ENCODE peak calls at places on chromosomes 6 and 20, in four cellular contexts. R is H9, W is IMR-90, T is neuronal stem cell. Y is an unnamed sample.

GRCh38 chr6:27161946-27162603 is 85.4 kb upstream of the PRSS16 start:
- DNase-seq in R (no peak), W (peak; percentile 81), T (no peak), Y (peak; percentile 88)

GRCh38 chr20:36482044-36482473 is 59.3 kb upstream of the MYL9 start:
- DNase-seq in R (no peak), W (no peak), T (no peak), Y (no peak)

GRCh38 chr6:38058022-38058421 is 238.5 kb downstream of the ZFAND3 start:
- DNase-seq in R (no peak), W (peak; percentile 78), T (no peak), Y (no peak)

GRCh38 chr20:50728981-50729874 is 2.2 kb upstream of the PARD6B start:
- DNase-seq in R (peak; percentile 31), W (no peak), T (no peak), Y (no peak)

GRCh38 chr6:157563611-157564284 is 182.8 kb downstream of the ZDHHC14 start:
- DNase-seq in R (no peak), W (no peak), T (no peak), Y (no peak)

GRCh38 chr20:52340036-52340634 is 148.6 kb upstream of the ZFP64 start:
- DNase-seq in R (no peak), W (no peak), T (no peak), Y (no peak)

GRCh38 chr6:14876778-14877613 is 368.9 kb upstream of the JARID2 start:
- DNase-seq in R (no peak), W (peak; percentile 94), T (no peak), Y (peak; percentile 47)

GRCh38 chr6:9086331-9086730 is 651.0 kb upstream of the SLC35B3 start:
- DNase-seq in R (no peak), W (no peak), T (no peak), Y (no peak)

GRCh38 chr6:163764565-163764964 is 350.0 kb downstream of the QKI start:
- DNase-seq in R (no peak), W (peak; percentile 34), T (no peak), Y (no peak)

DNA sequence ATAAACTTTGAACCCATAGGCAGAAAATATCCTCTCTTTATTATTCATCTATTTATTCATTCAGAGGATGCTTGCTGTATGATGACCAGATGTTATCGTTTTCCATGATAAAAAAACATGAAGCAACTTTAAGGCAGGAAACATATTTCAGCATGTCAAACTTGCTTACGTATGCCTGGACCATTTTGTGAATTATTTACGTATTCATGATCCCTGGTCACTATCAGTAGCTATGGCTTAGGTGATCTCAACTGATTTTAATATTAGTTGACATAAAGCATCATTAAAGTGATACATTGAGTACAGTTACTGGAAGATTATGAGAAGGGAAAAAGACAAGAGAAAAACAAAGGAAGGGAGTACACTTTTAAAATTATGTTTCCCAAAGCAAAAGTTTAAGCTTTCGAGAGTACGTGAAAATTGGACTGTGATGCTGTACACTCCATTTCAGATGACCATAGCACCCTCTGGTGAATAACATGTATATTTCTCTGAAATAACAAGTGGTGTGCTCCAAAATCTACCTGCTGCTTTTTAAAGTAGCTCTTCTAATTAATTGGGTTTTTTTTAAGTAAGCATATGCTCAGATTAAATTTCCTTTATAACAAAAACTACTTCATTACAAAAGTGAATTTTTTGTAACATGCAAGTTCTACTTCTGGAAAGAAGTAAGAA is 215.1 kb upstream of the HSF2 start:
- DNase-seq in R (no peak), W (peak; percentile 47), T (no peak), Y (peak; percentile 50)
- H3K4me2 ChIP-seq in R (no peak overlapping the region), W (peak overlapping the region; percentile 36), T (no peak overlapping the region), Y (no peak overlapping the region)

DNA sequence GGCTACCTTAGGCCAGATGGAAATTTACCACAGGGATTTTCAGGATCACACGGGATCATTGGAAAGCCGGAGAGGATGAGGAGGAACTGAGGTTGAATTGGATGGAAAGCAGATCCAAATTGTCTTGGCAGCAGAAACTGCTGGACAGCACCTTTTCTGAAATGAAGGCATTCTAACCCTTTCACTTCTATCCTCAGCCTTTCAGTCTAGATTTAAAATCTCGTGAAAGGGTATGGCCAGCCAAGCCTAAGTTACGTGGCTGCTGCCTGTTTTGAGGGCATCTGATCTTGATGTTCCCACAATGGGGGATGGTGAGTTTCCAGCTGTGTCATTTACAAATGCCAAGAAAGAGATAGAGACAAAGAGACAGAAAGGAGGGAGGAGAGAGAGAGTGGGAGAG is 358.2 kb downstream of the KIF16B start:
- DNase-seq in R (no peak), W (no peak), T (no peak), Y (no peak)
- H4K91ac ChIP-seq in R (no peak overlapping the region), W (no peak overlapping the region), T (no peak overlapping the region), Y (no peak overlapping the region)

DNA sequence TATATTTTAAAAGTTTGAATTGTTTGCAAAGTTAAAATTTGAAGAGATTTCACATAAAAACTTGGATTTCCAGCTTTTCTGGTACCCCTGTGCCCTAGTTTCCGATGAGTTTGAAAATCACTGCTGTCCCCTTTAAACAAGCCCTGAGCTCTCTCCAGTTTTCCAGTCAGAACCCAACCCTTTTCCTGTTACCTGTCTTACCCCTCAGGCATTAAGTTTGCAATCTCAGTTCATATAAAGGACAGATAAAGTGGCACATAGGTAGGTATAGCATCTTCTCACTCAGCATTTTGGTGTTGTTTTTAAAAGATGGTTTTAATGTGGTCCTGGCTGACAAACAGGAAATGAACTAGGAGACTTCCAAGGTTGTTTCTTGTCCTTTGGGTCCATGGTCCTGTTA is 82.8 kb downstream of the JAG1 start:
- DNase-seq in R (no peak), W (no peak), T (no peak), Y (no peak)
- H3K4me2 ChIP-seq in R (no peak overlapping the region), W (no peak overlapping the region), T (no peak overlapping the region), Y (no peak overlapping the region)

GRCh38 chr20:32761831-32762753 is at the start of gene DNMT3B:
- DNase-seq in R (peak; percentile 97), W (peak; percentile 73), T (peak; percentile 91), Y (peak; percentile 67)

GRCh38 chr20:32764000-32764960 is 2.1 kb downstream of the DNMT3B start:
- DNase-seq in R (peak; percentile 92), W (no peak), T (no peak), Y (no peak)

GRCh38 chr20:32761417-32761830 is 761 bp upstream of the DNMT3B start:
- DNase-seq in R (no peak), W (no peak), T (no peak), Y (no peak)

GRCh38 chr20:32762754-32763201 is 593 bp downstream of the DNMT3B start:
- DNase-seq in R (no peak), W (no peak), T (no peak), Y (no peak)

DNA sequence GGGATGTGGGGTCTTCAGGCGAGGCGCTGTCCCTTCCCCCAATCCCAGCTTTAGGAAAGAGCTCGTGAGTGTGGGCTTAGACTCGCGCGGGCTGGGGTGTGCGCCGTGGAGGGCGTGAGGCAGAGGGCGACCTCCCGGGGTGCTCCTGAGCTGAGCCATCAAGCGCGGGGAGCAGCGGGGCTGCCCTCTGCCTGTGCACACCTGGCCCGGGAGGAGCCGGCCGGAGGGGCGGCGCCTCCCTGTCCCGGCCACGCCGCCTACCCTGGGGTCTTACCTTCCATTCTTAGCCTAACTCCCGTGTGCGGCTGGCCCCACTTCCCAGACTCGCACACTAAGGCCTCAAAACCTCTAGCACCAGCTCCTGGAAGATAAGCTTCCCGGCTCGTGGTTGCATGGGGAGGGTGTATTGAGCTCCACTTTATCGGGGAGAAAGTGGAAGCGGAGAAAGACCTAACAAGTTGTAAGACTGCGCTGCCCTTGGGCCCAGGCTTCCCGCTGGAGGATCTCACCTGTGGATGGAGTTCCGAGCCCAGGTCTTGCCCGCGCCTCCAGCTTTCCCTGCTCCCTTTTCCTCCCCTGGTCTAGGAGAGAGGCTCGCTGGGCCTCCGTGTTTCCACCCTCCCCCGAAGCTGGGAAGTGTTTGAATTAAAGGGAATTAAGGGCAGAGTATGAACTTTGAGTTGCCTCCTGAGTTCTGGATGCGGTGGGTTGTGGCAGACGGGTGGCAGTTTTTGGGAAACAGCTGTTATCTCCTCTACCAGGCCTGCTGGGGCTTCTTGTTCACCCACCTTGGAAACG is 1.2 kb downstream of the DNMT3B start:
- DNase-seq in R (no peak), W (no peak), T (no peak), Y (no peak)
- H4K91ac ChIP-seq in R (no peak overlapping the region), W (peak overlapping the region; percentile 49), T (no peak overlapping the region), Y (peak overlapping the region; percentile 67)

GRCh38 chr6:138912308-138912707 is 75.7 kb downstream of the REPS1 start:
- DNase-seq in R (no peak), W (no peak), T (no peak), Y (no peak)
- H3K4me2 ChIP-seq in R (no peak overlapping the region), W (no peak overlapping the region), T (no peak overlapping the region), Y (no peak overlapping the region)

GRCh38 chr6:10404107-10404798 is 10.6 kb downstream of the TFAP2A start:
- DNase-seq in R (peak; percentile 98), W (peak; percentile 90), T (peak; percentile 95), Y (peak; percentile 91)

GRCh38 chr6:10402648-10403311 is 12.1 kb downstream of the TFAP2A start:
- DNase-seq in R (no peak), W (no peak), T (no peak), Y (no peak)

GRCh38 chr6:10403385-10404106 is 11.3 kb downstream of the TFAP2A start:
- DNase-seq in R (no peak), W (peak; percentile 85), T (no peak), Y (peak; percentile 92)

GRCh38 chr6:10406556-10406955 is 8.3 kb downstream of the TFAP2A start:
- DNase-seq in R (no peak), W (no peak), T (no peak), Y (no peak)

DNA sequence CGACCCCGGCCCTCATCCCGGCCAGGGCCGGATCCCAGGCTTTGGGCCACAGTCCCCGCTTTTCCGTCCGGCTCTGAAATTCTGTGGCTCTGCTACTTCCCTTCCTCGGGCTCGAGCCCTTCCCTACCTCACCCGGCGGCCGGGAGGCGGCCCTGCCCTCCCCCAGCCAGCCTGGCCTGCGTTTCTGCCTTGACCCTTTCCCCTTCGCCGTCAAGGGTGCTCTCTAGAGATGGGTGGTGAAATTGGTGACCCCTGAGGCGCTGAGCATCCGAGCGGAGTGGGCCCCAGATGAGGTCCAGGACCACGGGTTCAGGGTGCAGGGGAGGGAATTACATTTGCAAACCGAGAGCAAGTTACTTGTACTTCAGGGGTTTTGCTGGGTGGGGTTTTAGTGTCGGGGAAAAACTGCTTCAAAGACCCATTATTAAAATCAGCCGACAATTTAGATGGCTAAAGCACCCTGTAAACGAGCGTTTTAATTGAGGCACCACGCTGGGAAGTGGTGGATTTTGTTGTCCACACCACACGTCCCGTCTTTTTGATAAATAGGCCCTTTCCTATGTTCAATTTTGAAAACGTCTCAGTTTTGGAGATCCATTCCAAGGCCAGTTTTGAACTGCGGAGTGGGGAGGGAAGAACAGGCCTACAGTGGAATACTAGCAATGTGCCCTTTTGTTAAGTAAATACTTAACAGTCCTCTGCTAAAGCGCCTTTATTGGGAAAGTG is 9.9 kb downstream of the TFAP2A start:
- DNase-seq in R (no peak), W (no peak), T (no peak), Y (no peak)
- H4K91ac ChIP-seq in R (no peak overlapping the region), W (peak overlapping the region; percentile 66), T (no peak overlapping the region), Y (peak overlapping the region; percentile 86)

GRCh38 chr6:169568314-169569087 is 133.3 kb downstream of the WDR27 start:
- DNase-seq in R (no peak), W (no peak), T (no peak), Y (no peak)
- H3K4me2 ChIP-seq in R (no peak overlapping the region), W (no peak overlapping the region), T (no peak overlapping the region), Y (no peak overlapping the region)

DNA sequence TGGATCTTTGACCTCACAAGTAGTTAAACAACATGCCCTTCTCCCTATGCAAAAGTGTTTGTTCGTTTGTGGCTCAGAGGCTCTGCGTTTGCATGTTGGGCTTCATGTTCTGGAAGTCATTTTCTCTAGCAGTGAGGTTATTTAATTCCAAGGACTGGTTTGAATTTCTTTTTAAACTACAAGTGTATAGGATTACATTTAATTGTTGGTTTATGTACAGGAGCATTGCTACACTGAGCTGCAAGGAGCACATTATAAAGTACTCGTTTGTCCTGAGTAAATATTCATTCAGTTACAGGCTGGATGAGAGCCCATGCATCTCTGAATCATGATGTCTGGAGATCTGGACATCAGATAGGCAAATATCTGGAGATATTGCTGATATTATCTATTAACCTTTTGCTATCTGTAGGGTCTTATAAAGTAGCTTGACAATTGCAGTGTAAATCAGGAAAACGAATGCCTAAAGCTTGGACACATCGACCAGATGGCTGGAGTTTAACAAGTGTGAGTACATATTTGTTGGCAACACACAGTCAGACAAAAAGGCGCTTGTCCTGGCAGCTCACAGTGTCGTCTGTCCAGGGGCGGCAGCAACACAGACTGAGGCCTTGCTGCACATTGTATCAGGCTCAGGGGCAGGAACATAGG is 84.6 kb downstream of the PDE7B start:
- DNase-seq in R (no peak), W (peak; percentile 75), T (no peak), Y (peak; percentile 2)
- H4K91ac ChIP-seq in R (no peak overlapping the region), W (peak overlapping the region; percentile 93), T (no peak overlapping the region), Y (no peak overlapping the region)

Y was measured in trophoblast cell.